ENCODE peak calls at places on chromosomes 1 and 21, in nine cellular contexts. One of them, this sample, is unnamed.

GRCh38 chr1:13825033-13825432 is 125.0 kb downstream of the PRDM2 start:
- DNase-seq in LoVo: no peak
- DNase-seq in activated T-helper 9 cell treated with anti-CD3 and anti-CD28 coated beads, Interleukin-2, amount 50 U/mL, for 16 hours: no peak
- DNase-seq in LNCaP clone FGC: no peak
- DNase-seq in SHP77: no peak
- DNase-seq in stimulated activated CD4-positive, alpha-beta T cell treated with anti-CD3 and anti-CD28 coated beads, Interleukin-1b, Interleukin-23, amount 100 ng/mL, for 1 hour: no peak
- DNase-seq in naive thymus-derived CD4-positive, alpha-beta T cell: no peak
- DNase-seq in endothelial cell of umbilical vein: no peak
- DNase-seq in kidney tubule cell: no peak
- DNase-seq in this sample: no peak

GRCh38 chr1:66585002-66585401 is 51.0 kb downstream of the SGIP1 start:
- DNase-seq in LoVo: no peak
- DNase-seq in activated T-helper 9 cell treated with anti-CD3 and anti-CD28 coated beads, Interleukin-2, amount 50 U/mL, for 16 hours: no peak
- DNase-seq in LNCaP clone FGC: no peak
- DNase-seq in SHP77: no peak
- DNase-seq in stimulated activated CD4-positive, alpha-beta T cell treated with anti-CD3 and anti-CD28 coated beads, Interleukin-1b, Interleukin-23, amount 100 ng/mL, for 1 hour: no peak
- DNase-seq in naive thymus-derived CD4-positive, alpha-beta T cell: no peak
- DNase-seq in endothelial cell of umbilical vein: no peak
- DNase-seq in kidney tubule cell: peak
- DNase-seq in this sample: no peak

GRCh38 chr1:149936076-149936991 is at the start of gene MTMR11:
- DNase-seq in LoVo: peak
- DNase-seq in activated T-helper 9 cell treated with anti-CD3 and anti-CD28 coated beads, Interleukin-2, amount 50 U/mL, for 16 hours: no peak
- DNase-seq in LNCaP clone FGC: no peak
- DNase-seq in SHP77: no peak
- DNase-seq in stimulated activated CD4-positive, alpha-beta T cell treated with anti-CD3 and anti-CD28 coated beads, Interleukin-1b, Interleukin-23, amount 100 ng/mL, for 1 hour: no peak
- DNase-seq in naive thymus-derived CD4-positive, alpha-beta T cell: no peak
- DNase-seq in endothelial cell of umbilical vein: no peak
- DNase-seq in kidney tubule cell: peak
- DNase-seq in this sample: no peak

GRCh38 chr1:86965012-86965826 is 50.8 kb downstream of the HS2ST1 start:
- DNase-seq in LoVo: peak
- DNase-seq in activated T-helper 9 cell treated with anti-CD3 and anti-CD28 coated beads, Interleukin-2, amount 50 U/mL, for 16 hours: no peak
- DNase-seq in LNCaP clone FGC: no peak
- DNase-seq in SHP77: peak
- DNase-seq in stimulated activated CD4-positive, alpha-beta T cell treated with anti-CD3 and anti-CD28 coated beads, Interleukin-1b, Interleukin-23, amount 100 ng/mL, for 1 hour: no peak
- DNase-seq in naive thymus-derived CD4-positive, alpha-beta T cell: peak
- DNase-seq in endothelial cell of umbilical vein: peak
- DNase-seq in kidney tubule cell: peak
- DNase-seq in this sample: no peak

GRCh38 chr1:111424281-111424680 is 3.3 kb downstream of the OVGP1 start:
- DNase-seq in LoVo: no peak
- DNase-seq in activated T-helper 9 cell treated with anti-CD3 and anti-CD28 coated beads, Interleukin-2, amount 50 U/mL, for 16 hours: no peak
- DNase-seq in LNCaP clone FGC: no peak
- DNase-seq in SHP77: no peak
- DNase-seq in stimulated activated CD4-positive, alpha-beta T cell treated with anti-CD3 and anti-CD28 coated beads, Interleukin-1b, Interleukin-23, amount 100 ng/mL, for 1 hour: no peak
- DNase-seq in naive thymus-derived CD4-positive, alpha-beta T cell: no peak
- DNase-seq in endothelial cell of umbilical vein: no peak
- DNase-seq in kidney tubule cell: peak
- DNase-seq in this sample: no peak

GRCh38 chr1:53470155-53470554 is 11.0 kb downstream of the DMRTB1 start:
- DNase-seq in LoVo: no peak
- DNase-seq in activated T-helper 9 cell treated with anti-CD3 and anti-CD28 coated beads, Interleukin-2, amount 50 U/mL, for 16 hours: no peak
- DNase-seq in LNCaP clone FGC: no peak
- DNase-seq in SHP77: peak
- DNase-seq in stimulated activated CD4-positive, alpha-beta T cell treated with anti-CD3 and anti-CD28 coated beads, Interleukin-1b, Interleukin-23, amount 100 ng/mL, for 1 hour: no peak
- DNase-seq in naive thymus-derived CD4-positive, alpha-beta T cell: no peak
- DNase-seq in endothelial cell of umbilical vein: peak
- DNase-seq in kidney tubule cell: peak
- DNase-seq in this sample: no peak

GRCh38 chr1:185338719-185339622 is 21.9 kb upstream of the IVNS1ABP start:
- DNase-seq in LoVo: no peak
- DNase-seq in activated T-helper 9 cell treated with anti-CD3 and anti-CD28 coated beads, Interleukin-2, amount 50 U/mL, for 16 hours: no peak
- DNase-seq in LNCaP clone FGC: no peak
- DNase-seq in SHP77: no peak
- DNase-seq in stimulated activated CD4-positive, alpha-beta T cell treated with anti-CD3 and anti-CD28 coated beads, Interleukin-1b, Interleukin-23, amount 100 ng/mL, for 1 hour: no peak
- DNase-seq in naive thymus-derived CD4-positive, alpha-beta T cell: peak
- DNase-seq in endothelial cell of umbilical vein: no peak
- DNase-seq in kidney tubule cell: peak
- DNase-seq in this sample: no peak

GRCh38 chr1:228416217-228416971 is at the start of gene TRIM17:
- DNase-seq in LoVo: no peak
- DNase-seq in activated T-helper 9 cell treated with anti-CD3 and anti-CD28 coated beads, Interleukin-2, amount 50 U/mL, for 16 hours: peak
- DNase-seq in LNCaP clone FGC: no peak
- DNase-seq in SHP77: no peak
- DNase-seq in stimulated activated CD4-positive, alpha-beta T cell treated with anti-CD3 and anti-CD28 coated beads, Interleukin-1b, Interleukin-23, amount 100 ng/mL, for 1 hour: peak
- DNase-seq in naive thymus-derived CD4-positive, alpha-beta T cell: peak
- DNase-seq in endothelial cell of umbilical vein: no peak
- DNase-seq in kidney tubule cell: peak
- DNase-seq in this sample: no peak

GRCh38 chr1:7013833-7014639 is 228.8 kb downstream of the CAMTA1 start:
- DNase-seq in LoVo: no peak
- DNase-seq in activated T-helper 9 cell treated with anti-CD3 and anti-CD28 coated beads, Interleukin-2, amount 50 U/mL, for 16 hours: no peak
- DNase-seq in LNCaP clone FGC: no peak
- DNase-seq in SHP77: no peak
- DNase-seq in stimulated activated CD4-positive, alpha-beta T cell treated with anti-CD3 and anti-CD28 coated beads, Interleukin-1b, Interleukin-23, amount 100 ng/mL, for 1 hour: no peak
- DNase-seq in naive thymus-derived CD4-positive, alpha-beta T cell: no peak
- DNase-seq in endothelial cell of umbilical vein: no peak
- DNase-seq in kidney tubule cell: no peak
- DNase-seq in this sample: no peak

GRCh38 chr1:8202182-8202905 is 115.6 kb upstream of the SLC45A1 start:
- DNase-seq in LoVo: no peak
- DNase-seq in activated T-helper 9 cell treated with anti-CD3 and anti-CD28 coated beads, Interleukin-2, amount 50 U/mL, for 16 hours: no peak
- DNase-seq in LNCaP clone FGC: no peak
- DNase-seq in SHP77: peak
- DNase-seq in stimulated activated CD4-positive, alpha-beta T cell treated with anti-CD3 and anti-CD28 coated beads, Interleukin-1b, Interleukin-23, amount 100 ng/mL, for 1 hour: no peak
- DNase-seq in naive thymus-derived CD4-positive, alpha-beta T cell: no peak
- DNase-seq in endothelial cell of umbilical vein: peak
- DNase-seq in kidney tubule cell: peak
- DNase-seq in this sample: no peak

GRCh38 chr1:239467688-239468087 is 81.3 kb downstream of the CHRM3 start:
- DNase-seq in LoVo: no peak
- DNase-seq in activated T-helper 9 cell treated with anti-CD3 and anti-CD28 coated beads, Interleukin-2, amount 50 U/mL, for 16 hours: no peak
- DNase-seq in LNCaP clone FGC: no peak
- DNase-seq in SHP77: no peak
- DNase-seq in stimulated activated CD4-positive, alpha-beta T cell treated with anti-CD3 and anti-CD28 coated beads, Interleukin-1b, Interleukin-23, amount 100 ng/mL, for 1 hour: no peak
- DNase-seq in naive thymus-derived CD4-positive, alpha-beta T cell: no peak
- DNase-seq in endothelial cell of umbilical vein: no peak
- DNase-seq in kidney tubule cell: no peak
- DNase-seq in this sample: no peak

GRCh38 chr1:116147972-116148371 is 36.8 kb downstream of the MAB21L3 start:
- DNase-seq in LoVo: no peak
- DNase-seq in activated T-helper 9 cell treated with anti-CD3 and anti-CD28 coated beads, Interleukin-2, amount 50 U/mL, for 16 hours: no peak
- DNase-seq in LNCaP clone FGC: no peak
- DNase-seq in SHP77: no peak
- DNase-seq in stimulated activated CD4-positive, alpha-beta T cell treated with anti-CD3 and anti-CD28 coated beads, Interleukin-1b, Interleukin-23, amount 100 ng/mL, for 1 hour: no peak
- DNase-seq in naive thymus-derived CD4-positive, alpha-beta T cell: no peak
- DNase-seq in endothelial cell of umbilical vein: no peak
- DNase-seq in kidney tubule cell: peak
- DNase-seq in this sample: no peak

GRCh38 chr1:194102607-194103006 is 916.2 kb upstream of the B3GALT2 start:
- DNase-seq in LoVo: no peak
- DNase-seq in activated T-helper 9 cell treated with anti-CD3 and anti-CD28 coated beads, Interleukin-2, amount 50 U/mL, for 16 hours: no peak
- DNase-seq in LNCaP clone FGC: peak
- DNase-seq in SHP77: no peak
- DNase-seq in stimulated activated CD4-positive, alpha-beta T cell treated with anti-CD3 and anti-CD28 coated beads, Interleukin-1b, Interleukin-23, amount 100 ng/mL, for 1 hour: no peak
- DNase-seq in naive thymus-derived CD4-positive, alpha-beta T cell: no peak
- DNase-seq in endothelial cell of umbilical vein: no peak
- DNase-seq in kidney tubule cell: no peak
- DNase-seq in this sample: no peak

GRCh38 chr1:150477733-150478132 is 9.5 kb upstream of the TARS2 start:
- DNase-seq in LoVo: no peak
- DNase-seq in activated T-helper 9 cell treated with anti-CD3 and anti-CD28 coated beads, Interleukin-2, amount 50 U/mL, for 16 hours: no peak
- DNase-seq in LNCaP clone FGC: no peak
- DNase-seq in SHP77: no peak
- DNase-seq in stimulated activated CD4-positive, alpha-beta T cell treated with anti-CD3 and anti-CD28 coated beads, Interleukin-1b, Interleukin-23, amount 100 ng/mL, for 1 hour: no peak
- DNase-seq in naive thymus-derived CD4-positive, alpha-beta T cell: no peak
- DNase-seq in endothelial cell of umbilical vein: peak
- DNase-seq in kidney tubule cell: peak
- DNase-seq in this sample: no peak

GRCh38 chr21:44618909-44619308 is 7.0 kb downstream of the KRTAP10-8 start:
- DNase-seq in LoVo: no peak
- DNase-seq in activated T-helper 9 cell treated with anti-CD3 and anti-CD28 coated beads, Interleukin-2, amount 50 U/mL, for 16 hours: peak
- DNase-seq in LNCaP clone FGC: no peak
- DNase-seq in SHP77: no peak
- DNase-seq in stimulated activated CD4-positive, alpha-beta T cell treated with anti-CD3 and anti-CD28 coated beads, Interleukin-1b, Interleukin-23, amount 100 ng/mL, for 1 hour: no peak
- DNase-seq in naive thymus-derived CD4-positive, alpha-beta T cell: peak
- DNase-seq in endothelial cell of umbilical vein: no peak
- DNase-seq in kidney tubule cell: peak
- DNase-seq in this sample: peak

GRCh38 chr1:234214911-234215892 is 158.1 kb upstream of the COA6 start:
- DNase-seq in LoVo: no peak
- DNase-seq in activated T-helper 9 cell treated with anti-CD3 and anti-CD28 coated beads, Interleukin-2, amount 50 U/mL, for 16 hours: no peak
- DNase-seq in LNCaP clone FGC: peak
- DNase-seq in SHP77: no peak
- DNase-seq in stimulated activated CD4-positive, alpha-beta T cell treated with anti-CD3 and anti-CD28 coated beads, Interleukin-1b, Interleukin-23, amount 100 ng/mL, for 1 hour: no peak
- DNase-seq in naive thymus-derived CD4-positive, alpha-beta T cell: no peak
- DNase-seq in endothelial cell of umbilical vein: no peak
- DNase-seq in kidney tubule cell: peak
- DNase-seq in this sample: no peak

GRCh38 chr1:107704911-107705310 is 260.1 kb downstream of the VAV3 start:
- DNase-seq in LoVo: no peak
- DNase-seq in activated T-helper 9 cell treated with anti-CD3 and anti-CD28 coated beads, Interleukin-2, amount 50 U/mL, for 16 hours: no peak
- DNase-seq in LNCaP clone FGC: no peak
- DNase-seq in SHP77: no peak
- DNase-seq in stimulated activated CD4-positive, alpha-beta T cell treated with anti-CD3 and anti-CD28 coated beads, Interleukin-1b, Interleukin-23, amount 100 ng/mL, for 1 hour: no peak
- DNase-seq in naive thymus-derived CD4-positive, alpha-beta T cell: no peak
- DNase-seq in endothelial cell of umbilical vein: no peak
- DNase-seq in kidney tubule cell: peak
- DNase-seq in this sample: no peak

GRCh38 chr1:22188436-22188835 is 45.5 kb upstream of the WNT4 start:
- DNase-seq in LoVo: no peak
- DNase-seq in activated T-helper 9 cell treated with anti-CD3 and anti-CD28 coated beads, Interleukin-2, amount 50 U/mL, for 16 hours: no peak
- DNase-seq in LNCaP clone FGC: no peak
- DNase-seq in SHP77: no peak
- DNase-seq in stimulated activated CD4-positive, alpha-beta T cell treated with anti-CD3 and anti-CD28 coated beads, Interleukin-1b, Interleukin-23, amount 100 ng/mL, for 1 hour: no peak
- DNase-seq in naive thymus-derived CD4-positive, alpha-beta T cell: no peak
- DNase-seq in endothelial cell of umbilical vein: no peak
- DNase-seq in kidney tubule cell: no peak
- DNase-seq in this sample: no peak

GRCh38 chr1:97364086-97364485 is 556.7 kb downstream of the DPYD start:
- DNase-seq in LoVo: no peak
- DNase-seq in activated T-helper 9 cell treated with anti-CD3 and anti-CD28 coated beads, Interleukin-2, amount 50 U/mL, for 16 hours: no peak
- DNase-seq in LNCaP clone FGC: no peak
- DNase-seq in SHP77: no peak
- DNase-seq in stimulated activated CD4-positive, alpha-beta T cell treated with anti-CD3 and anti-CD28 coated beads, Interleukin-1b, Interleukin-23, amount 100 ng/mL, for 1 hour: no peak
- DNase-seq in naive thymus-derived CD4-positive, alpha-beta T cell: no peak
- DNase-seq in endothelial cell of umbilical vein: no peak
- DNase-seq in kidney tubule cell: peak
- DNase-seq in this sample: no peak

GRCh38 chr1:22280526-22280925 is 137.6 kb upstream of the WNT4 start:
- DNase-seq in LoVo: no peak
- DNase-seq in activated T-helper 9 cell treated with anti-CD3 and anti-CD28 coated beads, Interleukin-2, amount 50 U/mL, for 16 hours: no peak
- DNase-seq in LNCaP clone FGC: no peak
- DNase-seq in SHP77: no peak
- DNase-seq in stimulated activated CD4-positive, alpha-beta T cell treated with anti-CD3 and anti-CD28 coated beads, Interleukin-1b, Interleukin-23, amount 100 ng/mL, for 1 hour: no peak
- DNase-seq in naive thymus-derived CD4-positive, alpha-beta T cell: no peak
- DNase-seq in endothelial cell of umbilical vein: no peak
- DNase-seq in kidney tubule cell: no peak
- DNase-seq in this sample: no peak

GRCh38 chr1:229843627-229844238 is 217.7 kb downstream of the URB2 start:
- DNase-seq in LoVo: peak
- DNase-seq in activated T-helper 9 cell treated with anti-CD3 and anti-CD28 coated beads, Interleukin-2, amount 50 U/mL, for 16 hours: no peak
- DNase-seq in LNCaP clone FGC: peak
- DNase-seq in SHP77: peak
- DNase-seq in stimulated activated CD4-positive, alpha-beta T cell treated with anti-CD3 and anti-CD28 coated beads, Interleukin-1b, Interleukin-23, amount 100 ng/mL, for 1 hour: no peak
- DNase-seq in naive thymus-derived CD4-positive, alpha-beta T cell: no peak
- DNase-seq in endothelial cell of umbilical vein: no peak
- DNase-seq in kidney tubule cell: peak
- DNase-seq in this sample: no peak

GRCh38 chr1:54310439-54311328 is 95.5 kb downstream of the SSBP3 start:
- DNase-seq in LoVo: no peak
- DNase-seq in activated T-helper 9 cell treated with anti-CD3 and anti-CD28 coated beads, Interleukin-2, amount 50 U/mL, for 16 hours: no peak
- DNase-seq in LNCaP clone FGC: no peak
- DNase-seq in SHP77: no peak
- DNase-seq in stimulated activated CD4-positive, alpha-beta T cell treated with anti-CD3 and anti-CD28 coated beads, Interleukin-1b, Interleukin-23, amount 100 ng/mL, for 1 hour: no peak
- DNase-seq in naive thymus-derived CD4-positive, alpha-beta T cell: no peak
- DNase-seq in endothelial cell of umbilical vein: peak
- DNase-seq in kidney tubule cell: peak
- DNase-seq in this sample: no peak

GRCh38 chr1:180188679-180189175 is 34.1 kb downstream of the QSOX1 start:
- DNase-seq in LoVo: no peak
- DNase-seq in activated T-helper 9 cell treated with anti-CD3 and anti-CD28 coated beads, Interleukin-2, amount 50 U/mL, for 16 hours: no peak
- DNase-seq in LNCaP clone FGC: no peak
- DNase-seq in SHP77: no peak
- DNase-seq in stimulated activated CD4-positive, alpha-beta T cell treated with anti-CD3 and anti-CD28 coated beads, Interleukin-1b, Interleukin-23, amount 100 ng/mL, for 1 hour: no peak
- DNase-seq in naive thymus-derived CD4-positive, alpha-beta T cell: no peak
- DNase-seq in endothelial cell of umbilical vein: no peak
- DNase-seq in kidney tubule cell: no peak
- DNase-seq in this sample: no peak

GRCh38 chr21:33022828-33023573 is 2.7 kb upstream of the OLIG2 start:
- DNase-seq in LoVo: no peak
- DNase-seq in activated T-helper 9 cell treated with anti-CD3 and anti-CD28 coated beads, Interleukin-2, amount 50 U/mL, for 16 hours: no peak
- DNase-seq in LNCaP clone FGC: no peak
- DNase-seq in SHP77: no peak
- DNase-seq in stimulated activated CD4-positive, alpha-beta T cell treated with anti-CD3 and anti-CD28 coated beads, Interleukin-1b, Interleukin-23, amount 100 ng/mL, for 1 hour: no peak
- DNase-seq in naive thymus-derived CD4-positive, alpha-beta T cell: no peak
- DNase-seq in endothelial cell of umbilical vein: no peak
- DNase-seq in kidney tubule cell: no peak
- DNase-seq in this sample: no peak

GRCh38 chr21:38181101-38181500 is 75.7 kb upstream of the KCNJ15 start:
- DNase-seq in LoVo: no peak
- DNase-seq in activated T-helper 9 cell treated with anti-CD3 and anti-CD28 coated beads, Interleukin-2, amount 50 U/mL, for 16 hours: no peak
- DNase-seq in LNCaP clone FGC: no peak
- DNase-seq in SHP77: no peak
- DNase-seq in stimulated activated CD4-positive, alpha-beta T cell treated with anti-CD3 and anti-CD28 coated beads, Interleukin-1b, Interleukin-23, amount 100 ng/mL, for 1 hour: no peak
- DNase-seq in naive thymus-derived CD4-positive, alpha-beta T cell: no peak
- DNase-seq in endothelial cell of umbilical vein: no peak
- DNase-seq in kidney tubule cell: no peak
- DNase-seq in this sample: no peak

GRCh38 chr1:118934706-118935105 is 53.4 kb downstream of the TBX15 start:
- DNase-seq in LoVo: no peak
- DNase-seq in activated T-helper 9 cell treated with anti-CD3 and anti-CD28 coated beads, Interleukin-2, amount 50 U/mL, for 16 hours: no peak
- DNase-seq in LNCaP clone FGC: no peak
- DNase-seq in SHP77: no peak
- DNase-seq in stimulated activated CD4-positive, alpha-beta T cell treated with anti-CD3 and anti-CD28 coated beads, Interleukin-1b, Interleukin-23, amount 100 ng/mL, for 1 hour: no peak
- DNase-seq in naive thymus-derived CD4-positive, alpha-beta T cell: no peak
- DNase-seq in endothelial cell of umbilical vein: no peak
- DNase-seq in kidney tubule cell: no peak
- DNase-seq in this sample: no peak

GRCh38 chr21:14964658-14965057 is 100.1 kb downstream of the NRIP1 start:
- DNase-seq in LoVo: no peak
- DNase-seq in activated T-helper 9 cell treated with anti-CD3 and anti-CD28 coated beads, Interleukin-2, amount 50 U/mL, for 16 hours: no peak
- DNase-seq in LNCaP clone FGC: no peak
- DNase-seq in SHP77: no peak
- DNase-seq in stimulated activated CD4-positive, alpha-beta T cell treated with anti-CD3 and anti-CD28 coated beads, Interleukin-1b, Interleukin-23, amount 100 ng/mL, for 1 hour: no peak
- DNase-seq in naive thymus-derived CD4-positive, alpha-beta T cell: no peak
- DNase-seq in endothelial cell of umbilical vein: no peak
- DNase-seq in kidney tubule cell: no peak
- DNase-seq in this sample: no peak

GRCh38 chr21:46096997-46097825 is 701 bp upstream of the COL6A2 start:
- DNase-seq in LoVo: no peak
- DNase-seq in activated T-helper 9 cell treated with anti-CD3 and anti-CD28 coated beads, Interleukin-2, amount 50 U/mL, for 16 hours: no peak
- DNase-seq in LNCaP clone FGC: no peak
- DNase-seq in SHP77: no peak
- DNase-seq in stimulated activated CD4-positive, alpha-beta T cell treated with anti-CD3 and anti-CD28 coated beads, Interleukin-1b, Interleukin-23, amount 100 ng/mL, for 1 hour: no peak
- DNase-seq in naive thymus-derived CD4-positive, alpha-beta T cell: no peak
- DNase-seq in endothelial cell of umbilical vein: no peak
- DNase-seq in kidney tubule cell: no peak
- DNase-seq in this sample: peak

GRCh38 chr1:70911861-70912260 is 135.8 kb downstream of the PTGER3 start:
- DNase-seq in LoVo: no peak
- DNase-seq in activated T-helper 9 cell treated with anti-CD3 and anti-CD28 coated beads, Interleukin-2, amount 50 U/mL, for 16 hours: no peak
- DNase-seq in LNCaP clone FGC: no peak
- DNase-seq in SHP77: no peak
- DNase-seq in stimulated activated CD4-positive, alpha-beta T cell treated with anti-CD3 and anti-CD28 coated beads, Interleukin-1b, Interleukin-23, amount 100 ng/mL, for 1 hour: no peak
- DNase-seq in naive thymus-derived CD4-positive, alpha-beta T cell: no peak
- DNase-seq in endothelial cell of umbilical vein: no peak
- DNase-seq in kidney tubule cell: no peak
- DNase-seq in this sample: no peak

GRCh38 chr1:226991920-226992319 is 51.8 kb downstream of the COQ8A start:
- DNase-seq in LoVo: no peak
- DNase-seq in activated T-helper 9 cell treated with anti-CD3 and anti-CD28 coated beads, Interleukin-2, amount 50 U/mL, for 16 hours: no peak
- DNase-seq in LNCaP clone FGC: no peak
- DNase-seq in SHP77: no peak
- DNase-seq in stimulated activated CD4-positive, alpha-beta T cell treated with anti-CD3 and anti-CD28 coated beads, Interleukin-1b, Interleukin-23, amount 100 ng/mL, for 1 hour: no peak
- DNase-seq in naive thymus-derived CD4-positive, alpha-beta T cell: no peak
- DNase-seq in endothelial cell of umbilical vein: no peak
- DNase-seq in kidney tubule cell: no peak
- DNase-seq in this sample: no peak

GRCh38 chr1:26079960-26080814 is 12.8 kb upstream of the TRIM63 start:
- DNase-seq in LoVo: no peak
- DNase-seq in activated T-helper 9 cell treated with anti-CD3 and anti-CD28 coated beads, Interleukin-2, amount 50 U/mL, for 16 hours: no peak
- DNase-seq in LNCaP clone FGC: peak
- DNase-seq in SHP77: no peak
- DNase-seq in stimulated activated CD4-positive, alpha-beta T cell treated with anti-CD3 and anti-CD28 coated beads, Interleukin-1b, Interleukin-23, amount 100 ng/mL, for 1 hour: no peak
- DNase-seq in naive thymus-derived CD4-positive, alpha-beta T cell: no peak
- DNase-seq in endothelial cell of umbilical vein: no peak
- DNase-seq in kidney tubule cell: no peak
- DNase-seq in this sample: no peak